ENCODE peak calls at places on chromosomes 1 and 21, in four cellular contexts. M is H1, E is NB4, C is WTC11. A is an unnamed sample.

GRCh38 chr21:32174819-32175218 is 104.0 kb downstream of the MIS18A start:
- DNase-seq in M (no peak), E (no peak), C (no peak), A (no peak)

GRCh38 chr1:156162430-156163037 is 9.1 kb downstream of the SEMA4A start:
- DNase-seq in M (no peak), E (no peak), C (no peak), A (no peak)

GRCh38 chr1:173222149-173223030 is 15.3 kb upstream of the TNFSF4 start:
- DNase-seq in M (no peak), E (no peak), C (no peak), A (no peak)

GRCh38 chr1:30380625-30380984 is 342.8 kb downstream of the MATN1 start:
- DNase-seq in M (no peak), E (no peak), C (no peak), A (no peak)

GRCh38 chr1:245458761-245459174 is 304.0 kb downstream of the KIF26B start:
- DNase-seq in M (no peak), E (peak), C (no peak), A (no peak)

GRCh38 chr1:108010581-108010980 is 45.6 kb upstream of the VAV3 start:
- DNase-seq in M (no peak), E (no peak), C (no peak), A (no peak)

GRCh38 chr1:8702121-8702520 is 115.3 kb downstream of the RERE start:
- DNase-seq in M (no peak), E (peak), C (no peak), A (peak)

GRCh38 chr21:23478381-23478780 is 2128.9 kb downstream of the MRPL39 start:
- DNase-seq in M (no peak), E (no peak), C (no peak), A (no peak)

GRCh38 chr1:243731301-243731891 is 118.6 kb downstream of the AKT3 start:
- DNase-seq in M (no peak), E (peak), C (no peak), A (peak)

GRCh38 chr1:85428471-85429077 is 36.4 kb downstream of the DDAH1 start:
- DNase-seq in M (no peak), E (peak), C (no peak), A (no peak)

GRCh38 chr1:160781129-160781808 is 14.7 kb upstream of the LY9 start:
- DNase-seq in M (no peak), E (no peak), C (no peak), A (no peak)

GRCh38 chr1:159170639-159171038 is 776 bp upstream of the CADM3 start:
- DNase-seq in M (no peak), E (no peak), C (no peak), A (no peak)

GRCh38 chr21:39108291-39109162 is 74.7 kb downstream of the PSMG1 start:
- DNase-seq in M (peak), E (no peak), C (no peak), A (no peak)

GRCh38 chr1:220895412-220895946 is 16.2 kb downstream of the HLX start:
- DNase-seq in M (peak), E (no peak), C (no peak), A (no peak)

GRCh38 chr1:1198423-1199140 is 7.8 kb downstream of the TNFRSF18 start:
- DNase-seq in M (peak), E (no peak), C (peak), A (no peak)
- TF ChIP-seq CTCF in M (no peak), E (no peak), C (no peak), A (no peak)

GRCh38 chr1:202665417-202665816 is 44.8 kb downstream of the SYT2 start:
- DNase-seq in M (no peak), E (peak), C (no peak), A (no peak)
- TF ChIP-seq MAX in M (no peak), E (no peak), C (no peak), A (no peak)

GRCh38 chr1:37483785-37484184 is 9.4 kb downstream of the ZC3H12A start:
- DNase-seq in M (no peak), E (no peak), C (no peak), A (no peak)

GRCh38 chr1:37485902-37486679 is 11.7 kb downstream of the ZC3H12A start:
- DNase-seq in M (no peak), E (peak), C (no peak), A (no peak)

GRCh38 chr1:37486680-37487618 is 12.6 kb downstream of the ZC3H12A start:
- DNase-seq in M (peak), E (peak), C (peak), A (peak)

GRCh38 chr1:37484325-37485051 is 10.1 kb downstream of the ZC3H12A start:
- DNase-seq in M (no peak), E (no peak), C (no peak), A (no peak)

DNA sequence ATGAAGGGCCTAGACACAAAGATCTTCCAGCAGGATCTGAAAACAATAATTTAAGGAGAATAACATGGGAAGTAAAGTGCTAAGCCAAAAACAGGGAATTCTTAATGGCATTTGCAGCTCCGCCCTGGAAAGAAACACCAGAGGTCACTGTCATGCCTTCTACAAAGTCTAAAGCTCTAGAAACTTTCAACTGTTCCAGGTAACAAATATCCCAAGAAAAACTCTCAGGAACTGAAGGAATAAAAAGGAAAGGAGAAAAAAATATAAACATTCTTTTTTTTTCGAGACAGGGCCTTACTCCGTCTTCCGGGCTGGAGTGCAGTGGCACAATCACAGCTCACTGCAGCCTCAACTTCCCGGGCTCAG is 13.2 kb downstream of the ZC3H12A start:
- DNase-seq in M (no peak), E (no peak), C (no peak), A (no peak)
- TF ChIP-seq CTCF in M (no peak), E (no peak), C (no peak), A (no peak)

GRCh38 chr1:186235696-186236095 is 139.4 kb downstream of the TPR start:
- DNase-seq in M (no peak), E (no peak), C (no peak), A (no peak)

GRCh38 chr1:186234976-186235686 is 139.9 kb downstream of the TPR start:
- DNase-seq in M (no peak), E (no peak), C (no peak), A (no peak)

GRCh38 chr1:186240436-186240835 is 134.6 kb downstream of the TPR start:
- DNase-seq in M (no peak), E (no peak), C (no peak), A (no peak)

GRCh38 chr1:186239211-186239610 is 135.8 kb downstream of the TPR start:
- DNase-seq in M (no peak), E (no peak), C (no peak), A (no peak)

GRCh38 chr1:186236921-186237320 is 138.1 kb downstream of the TPR start:
- DNase-seq in M (no peak), E (no peak), C (no peak), A (peak)
- TF ChIP-seq MAX in M (no peak), E (no peak), C (no peak), A (no peak)

DNA sequence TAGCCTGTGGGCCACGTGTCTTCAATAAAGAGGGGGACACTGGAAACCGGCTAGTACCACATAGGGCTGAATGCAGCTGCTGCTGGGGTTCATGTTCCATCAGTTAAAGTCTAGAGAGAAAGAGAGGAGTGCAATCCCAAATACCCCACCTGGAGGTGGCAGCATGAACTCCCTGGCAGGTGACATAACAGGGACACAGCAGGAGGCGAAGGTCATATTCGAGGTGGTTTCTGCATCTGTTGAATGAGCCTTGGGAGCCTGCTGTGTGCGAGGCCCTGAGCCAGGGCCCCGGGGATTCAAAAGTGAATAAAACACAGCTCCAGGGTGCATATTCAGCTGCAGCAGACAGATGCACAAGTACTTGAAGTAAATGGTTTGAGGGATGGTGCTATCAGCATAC is 456.9 kb downstream of the SETD4 start:
- DNase-seq in M (peak), E (no peak), C (peak), A (no peak)
- TF ChIP-seq CTCF in M (peak), E (no peak), C (no peak), A (no peak)

DNA sequence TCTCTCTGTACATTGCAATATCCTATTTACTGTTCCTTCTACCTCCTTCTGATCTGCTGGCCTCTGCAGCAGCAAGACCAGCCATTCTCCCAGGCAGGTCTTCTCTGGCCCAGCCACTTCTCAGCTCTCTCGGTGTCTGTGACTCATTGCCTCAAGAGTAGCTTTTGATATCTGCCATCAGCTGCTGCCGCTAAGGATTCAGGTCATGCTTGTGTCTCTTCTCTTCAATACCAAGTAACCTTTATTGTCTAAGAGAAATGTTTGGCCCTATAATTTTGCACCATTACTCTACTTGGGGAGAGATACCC is 101.8 kb downstream of the TMEM53 start:
- DNase-seq in M (no peak), E (no peak), C (no peak), A (no peak)
- TF ChIP-seq MAX in M (no peak), E (no peak), C (no peak), A (no peak)

A was measured in endothelial cell of umbilical vein.